ENCODE peak calls at places on chromosomes 2 and 18, in four cellular contexts. One of them, this sample, is unnamed.

GRCh38 chr2:29317801-29318485 is 202.7 kb downstream of the CLIP4 start:
- DNase-seq in H1: no peak
- DNase-seq in HepG2: no peak
- DNase-seq in K562: no peak
- DNase-seq in this sample: no peak

GRCh38 chr18:28511421-28511821 is 334.5 kb upstream of the CDH2 start:
- DNase-seq in HepG2: no peak
- DNase-seq in K562: no peak
- DNase-seq in H1: no peak
- DNase-seq in this sample: no peak

GRCh38 chr2:234453216-234453615 is 43.7 kb downstream of the ARL4C start:
- DNase-seq in HepG2: no peak
- DNase-seq in H1: no peak
- DNase-seq in K562: no peak
- DNase-seq in this sample: no peak

GRCh38 chr18:63850010-63850409 is 37.5 kb upstream of the SERPINB2 start:
- DNase-seq in HepG2: peak; percentile 41
- DNase-seq in H1: peak; percentile 9
- DNase-seq in K562: no peak
- DNase-seq in this sample: peak; percentile 32

GRCh38 chr2:46267616-46268015 is 29.6 kb upstream of the EPAS1 start:
- DNase-seq in HepG2: no peak
- DNase-seq in K562: no peak
- DNase-seq in H1: no peak
- DNase-seq in this sample: no peak

GRCh38 chr2:61887684-61888303 is 662 bp downstream of the CCT4 start:
- DNase-seq in K562: peak; percentile 55
- DNase-seq in H1: no peak
- DNase-seq in HepG2: peak; percentile 41
- DNase-seq in this sample: no peak

GRCh38 chr2:8529706-8530277 is 152.1 kb upstream of the ID2 start:
- DNase-seq in K562: no peak
- DNase-seq in H1: no peak
- DNase-seq in HepG2: no peak
- DNase-seq in this sample: no peak

GRCh38 chr18:11980148-11980554 is 1.2 kb upstream of the IMPA2 start:
- DNase-seq in H1: no peak
- DNase-seq in K562: no peak
- DNase-seq in HepG2: no peak
- DNase-seq in this sample: no peak

GRCh38 chr2:17539596-17539992 is 902 bp upstream of the VSNL1 start:
- DNase-seq in K562: no peak
- DNase-seq in HepG2: peak; percentile 83
- DNase-seq in H1: no peak
- DNase-seq in this sample: peak; percentile 62

GRCh38 chr2:228545749-228546148 is 364.3 kb upstream of the SPHKAP start:
- DNase-seq in K562: no peak
- DNase-seq in H1: no peak
- DNase-seq in HepG2: no peak
- DNase-seq in this sample: no peak

GRCh38 chr2:11744631-11745394 is 1.6 kb upstream of the LPIN1 start:
- DNase-seq in H1: no peak
- DNase-seq in K562: peak; percentile 89
- DNase-seq in HepG2: peak; percentile 79
- DNase-seq in this sample: peak; percentile 47

GRCh38 chr18:62759704-62760402 is 44.5 kb downstream of the PHLPP1 start:
- DNase-seq in H1: no peak
- DNase-seq in HepG2: no peak
- DNase-seq in K562: no peak
- DNase-seq in this sample: no peak

GRCh38 chr2:241412144-241412543 is 56.1 kb downstream of the FARP2 start:
- DNase-seq in HepG2: no peak
- DNase-seq in K562: peak; percentile 79
- DNase-seq in H1: no peak
- DNase-seq in this sample: peak; percentile 16

GRCh38 chr2:161373939-161374338 is 42.2 kb upstream of the TBR1 start:
- DNase-seq in HepG2: no peak
- DNase-seq in K562: no peak
- DNase-seq in H1: no peak
- DNase-seq in this sample: no peak

GRCh38 chr2:73212448-73213176 is 1.4 kb upstream of the SMYD5 start:
- DNase-seq in HepG2: peak; percentile 78
- DNase-seq in K562: peak; percentile 84
- DNase-seq in H1: no peak
- DNase-seq in this sample: no peak

GRCh38 chr18:3323900-3324299 is 62.0 kb downstream of the MYL12B start:
- DNase-seq in HepG2: no peak
- DNase-seq in H1: no peak
- DNase-seq in K562: peak; percentile 52
- DNase-seq in this sample: no peak

GRCh38 chr2:16713011-16713423 is 47.4 kb upstream of the CYRIA start:
- DNase-seq in HepG2: no peak
- DNase-seq in K562: no peak
- DNase-seq in H1: no peak
- DNase-seq in this sample: no peak

GRCh38 chr2:70947556-70948184 is 12.0 kb downstream of the ATP6V1B1 start:
- DNase-seq in H1: no peak
- DNase-seq in HepG2: no peak
- DNase-seq in K562: peak; percentile 39
- DNase-seq in this sample: peak; percentile 23

GRCh38 chr2:131054488-131054887 is 38.8 kb downstream of the FAM168B start:
- DNase-seq in K562: no peak
- DNase-seq in HepG2: no peak
- DNase-seq in H1: no peak
- DNase-seq in this sample: no peak

GRCh38 chr2:109139002-109139401 is 10.0 kb downstream of the SH3RF3 start:
- DNase-seq in HepG2: no peak
- DNase-seq in K562: no peak
- DNase-seq in H1: no peak
- DNase-seq in this sample: no peak

GRCh38 chr2:150259746-150260145 is 227.7 kb downstream of the RND3 start:
- DNase-seq in HepG2: no peak
- DNase-seq in K562: no peak
- DNase-seq in H1: no peak
- DNase-seq in this sample: no peak

GRCh38 chr2:199339826-199340605 is 117.7 kb downstream of the SATB2 start:
- DNase-seq in K562: no peak
- DNase-seq in HepG2: no peak
- DNase-seq in H1: no peak
- DNase-seq in this sample: no peak

GRCh38 chr18:8851659-8852058 is 146.3 kb downstream of the MTCL1 start:
- DNase-seq in H1: no peak
- DNase-seq in HepG2: no peak
- DNase-seq in K562: no peak
- DNase-seq in this sample: no peak

GRCh38 chr2:67776276-67776675 is 286.5 kb downstream of the C1D start:
- DNase-seq in HepG2: no peak
- DNase-seq in K562: no peak
- DNase-seq in H1: no peak
- DNase-seq in this sample: no peak

GRCh38 chr2:145038041-145038525 is 518.2 kb upstream of the ZEB2 start:
- DNase-seq in K562: no peak
- DNase-seq in H1: no peak
- DNase-seq in HepG2: no peak
- DNase-seq in this sample: no peak

GRCh38 chr2:126220336-126220735 is 435.6 kb upstream of the GYPC start:
- DNase-seq in HepG2: no peak
- DNase-seq in H1: no peak
- DNase-seq in K562: no peak
- DNase-seq in this sample: no peak

GRCh38 chr2:48912110-48912509 is 156.6 kb upstream of the LHCGR start:
- DNase-seq in HepG2: no peak
- DNase-seq in H1: no peak
- DNase-seq in K562: peak; percentile 2
- DNase-seq in this sample: no peak

GRCh38 chr2:203579730-203580129 is 44.6 kb upstream of the RAPH1 start:
- DNase-seq in K562: no peak
- DNase-seq in HepG2: no peak
- DNase-seq in H1: no peak
- DNase-seq in this sample: no peak

GRCh38 chr18:7221424-7222155 is 9.3 kb upstream of the LRRC30 start:
- DNase-seq in HepG2: peak; percentile 59
- DNase-seq in H1: peak; percentile 59
- DNase-seq in K562: peak; percentile 66
- DNase-seq in this sample: peak; percentile 16

GRCh38 chr2:142965464-142965863 is 88.0 kb downstream of the KYNU start:
- DNase-seq in K562: no peak
- DNase-seq in H1: no peak
- DNase-seq in HepG2: no peak
- DNase-seq in this sample: no peak

GRCh38 chr2:43560231-43560547 is 35.6 kb downstream of the THADA start:
- DNase-seq in HepG2: no peak
- DNase-seq in H1: no peak
- DNase-seq in K562: no peak
- DNase-seq in this sample: no peak

GRCh38 chr2:159795781-159796667 is 2.0 kb downstream of the CD302 start:
- DNase-seq in HepG2: no peak
- DNase-seq in K562: no peak
- DNase-seq in H1: no peak
- DNase-seq in this sample: no peak

GRCh38 chr2:106575955-106576354 is 88.8 kb downstream of the CD8B2 start:
- DNase-seq in HepG2: no peak
- DNase-seq in K562: no peak
- DNase-seq in H1: no peak
- DNase-seq in this sample: no peak

GRCh38 chr2:52857722-52858121 is 909.9 kb upstream of the CHAC2 start:
- DNase-seq in H1: no peak
- DNase-seq in K562: no peak
- DNase-seq in HepG2: no peak
- DNase-seq in this sample: no peak

DNA sequence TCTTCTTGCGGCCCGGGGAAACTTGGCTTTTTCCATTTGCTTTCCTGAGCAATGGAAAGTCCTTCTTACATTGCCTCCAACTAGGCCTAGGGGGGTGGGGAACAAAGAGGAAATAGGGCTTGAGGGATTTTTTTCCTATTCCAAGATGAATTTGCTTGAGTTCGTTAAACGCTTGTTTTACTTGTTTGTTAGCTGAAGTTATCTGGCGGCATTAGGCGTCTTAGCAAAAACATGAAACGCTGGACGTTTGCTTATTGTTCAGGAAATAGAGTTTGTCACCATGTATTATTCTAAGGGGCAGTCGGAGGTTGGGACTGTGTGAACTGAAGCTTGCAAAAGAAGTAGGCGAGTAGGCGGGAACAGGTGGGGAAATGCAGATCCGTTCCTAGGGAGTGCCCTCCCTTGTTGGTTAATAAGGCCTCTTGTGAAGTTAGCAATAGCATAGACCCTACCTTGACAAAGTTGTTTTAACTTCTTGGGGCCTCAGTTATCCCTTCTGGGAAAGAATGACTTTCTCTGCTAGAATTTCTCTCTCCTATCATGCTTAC is 1.9 kb downstream of the CABLES1 start:
- DNase-seq in K562: no peak
- DNase-seq in H1: no peak
- DNase-seq in HepG2: no peak
- DNase-seq in this sample: no peak
- TF ChIP-seq EZH2 in K562: peak; percentile 30
- TF ChIP-seq EZH2 in H1: no peak
- TF ChIP-seq EZH2 in HepG2: no peak
- TF ChIP-seq EZH2 in this sample: no peak

DNA sequence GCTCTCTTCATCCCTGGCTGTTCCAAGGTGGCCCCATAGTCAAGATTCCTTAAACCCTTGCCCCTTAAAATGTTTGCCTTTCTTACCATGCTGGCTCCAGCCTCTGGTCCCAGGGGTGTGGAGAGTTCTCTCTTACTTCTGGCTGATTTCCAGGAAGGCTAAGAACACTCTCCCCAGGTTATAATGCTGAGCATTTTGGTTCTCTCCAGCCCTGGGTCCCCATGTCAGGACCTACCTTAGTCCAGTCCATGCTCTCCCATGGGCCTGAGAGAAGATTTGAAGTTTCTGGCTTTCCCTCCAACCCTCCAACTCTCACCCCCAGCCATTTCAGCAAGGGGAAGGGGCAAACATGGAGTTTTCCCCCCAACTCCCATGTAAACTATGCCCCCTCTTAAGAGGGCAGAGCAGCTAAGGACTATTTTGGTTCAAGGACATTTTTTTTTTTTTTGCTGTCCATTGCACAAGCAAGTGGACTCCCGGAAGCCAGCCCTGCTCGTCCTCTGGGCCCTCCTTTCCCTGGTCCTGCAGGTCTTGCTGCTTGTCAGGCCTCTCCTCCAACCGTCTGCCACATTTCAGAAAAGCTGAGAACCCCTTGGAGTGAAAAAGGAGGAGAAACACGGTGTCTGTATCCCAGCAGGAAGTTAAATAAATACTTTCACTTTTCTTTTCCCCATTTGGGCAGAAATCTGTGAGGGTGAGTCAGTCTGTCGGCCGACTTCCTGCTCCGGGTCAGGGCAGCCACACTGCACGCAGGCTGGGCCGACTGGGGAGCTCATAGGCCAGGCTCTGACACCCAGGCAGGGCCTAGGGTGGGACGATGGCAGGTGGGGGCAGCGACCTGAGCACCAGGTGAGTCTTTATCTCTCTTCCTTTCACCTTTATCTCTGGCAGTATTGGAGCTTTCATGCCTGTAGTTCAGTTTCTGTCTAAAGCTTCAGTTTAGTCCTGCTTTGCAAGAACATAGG is at the start of gene SP140L:
- DNase-seq in HepG2: peak; percentile 82
- DNase-seq in H1: no peak
- DNase-seq in K562: peak; percentile 68
- DNase-seq in this sample: peak; percentile 49
- TF ChIP-seq FOSL1 in HepG2: peak; percentile 77
- TF ChIP-seq FOSL1 in H1: no peak
- TF ChIP-seq FOSL1 in K562: peak; percentile 87
- TF ChIP-seq FOSL1 in this sample: peak; percentile 67

DNA sequence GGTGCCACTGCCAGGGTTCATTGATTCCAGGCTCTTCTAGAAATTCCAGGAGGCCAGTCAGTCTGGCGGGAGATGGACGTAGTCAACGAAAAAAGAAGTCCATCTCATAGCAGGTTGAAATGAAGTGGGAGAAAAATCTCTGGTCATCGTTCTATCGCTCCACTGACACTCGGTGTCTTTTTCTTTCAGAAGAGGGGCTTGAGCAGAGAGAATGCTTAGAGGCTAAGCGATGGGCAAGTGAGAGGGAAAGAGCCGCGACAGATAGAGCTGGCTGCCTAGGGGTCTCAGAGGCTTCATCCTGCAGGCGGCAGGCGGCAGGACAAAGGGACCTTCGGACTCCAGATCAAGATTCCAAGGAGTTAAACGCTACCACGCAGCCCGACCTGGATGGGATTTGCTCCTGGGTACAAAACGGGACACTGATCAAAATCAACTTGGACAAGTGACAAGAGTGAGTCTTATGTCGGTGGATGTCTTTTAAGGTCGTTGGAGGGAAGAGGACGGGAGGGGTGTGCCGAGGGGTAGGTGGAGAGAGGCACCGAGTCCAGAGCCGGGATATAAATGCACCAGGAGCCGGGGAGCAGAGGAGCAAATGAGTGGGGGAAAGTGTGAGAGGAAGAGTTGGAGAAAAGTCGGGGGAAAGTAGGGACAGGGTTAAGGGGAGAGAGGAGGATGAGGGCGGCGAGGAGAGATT is 672 bp upstream of the TMEM178A start:
- DNase-seq in HepG2: no peak
- DNase-seq in H1: no peak
- DNase-seq in K562: no peak
- DNase-seq in this sample: no peak
- TF ChIP-seq EZH2 in HepG2: peak; percentile 80
- TF ChIP-seq EZH2 in H1: peak; percentile 42
- TF ChIP-seq EZH2 in K562: no peak
- TF ChIP-seq EZH2 in this sample: no peak

GRCh38 chr2:32798841-32799240 is 147.9 kb upstream of the LTBP1 start:
- DNase-seq in K562: no peak
- DNase-seq in HepG2: no peak
- DNase-seq in H1: no peak
- DNase-seq in this sample: no peak
- TF ChIP-seq FOSL1 in K562: no peak
- TF ChIP-seq FOSL1 in HepG2: no peak
- TF ChIP-seq FOSL1 in H1: no peak
- TF ChIP-seq FOSL1 in this sample: no peak